ENCODE peak calls at places on chromosomes 12 and 14, in nine cellular contexts. G is iPS DF 6.9; Y is naive thymus-derived CD4-positive, alpha-beta T cell; N is CD4-positive, alpha-beta memory T cell; B is osteoblast; D is right atrium auricular region; A is Karpas-422; F is spleen; V is tibial nerve. W is an unnamed sample.

GRCh38 chr12:65648461-65648860 is 175.8 kb upstream of the HMGA2 start:
- DNase-seq in F (no peak), D (no peak), Y (no peak), B (no peak), N (no peak), G (no peak), V (no peak), A (no peak), W (no peak)

GRCh38 chr14:80942158-80942738 is 710 bp upstream of the CEP128 start:
- DNase-seq in Y (no peak), A (peak; percentile 74), F (no peak), D (no peak), G (no peak), B (no peak), N (peak; percentile 31), V (no peak), W (no peak)

GRCh38 chr14:96624661-96625435 is 122.7 kb downstream of the PAPOLA start:
- DNase-seq in V (no peak), A (no peak), D (no peak), F (peak; percentile 64), G (no peak), B (no peak), Y (no peak), N (no peak), W (no peak)

GRCh38 chr12:119446459-119446858 is 111.9 kb downstream of the CCDC60 start:
- DNase-seq in Y (no peak), B (peak; percentile 31), N (no peak), G (no peak), F (no peak), V (no peak), D (no peak), A (peak; percentile 4), W (no peak)

GRCh38 chr14:56196274-56196673 is 78.1 kb downstream of the PELI2 start:
- DNase-seq in B (no peak), N (no peak), D (no peak), G (no peak), Y (no peak), V (no peak), F (no peak), A (no peak), W (no peak)

GRCh38 chr12:2290091-2290490 is 237.3 kb downstream of the CACNA1C start:
- DNase-seq in N (no peak), A (no peak), Y (no peak), D (no peak), G (no peak), B (no peak), V (no peak), F (no peak), W (no peak)

GRCh38 chr12:100364334-100364733 is 7.5 kb downstream of the SLC17A8 start:
- DNase-seq in F (no peak), G (no peak), A (no peak), N (no peak), D (no peak), V (no peak), B (no peak), Y (no peak), W (no peak)

GRCh38 chr14:77000340-77001235 is 27.9 kb downstream of the IRF2BPL start:
- DNase-seq in B (no peak), D (no peak), Y (no peak), G (no peak), F (no peak), N (no peak), V (no peak), A (peak; percentile 64), W (no peak)

GRCh38 chr12:91331371-91331770 is 148.8 kb upstream of the DCN start:
- DNase-seq in D (no peak), F (no peak), V (no peak), N (no peak), B (no peak), A (peak; percentile 46), G (no peak), Y (no peak), W (no peak)

GRCh38 chr12:91332305-91332704 is 149.7 kb upstream of the DCN start:
- DNase-seq in G (no peak), F (no peak), A (peak; percentile 77), V (no peak), D (no peak), Y (no peak), B (no peak), N (no peak), W (no peak)

GRCh38 chr12:91326043-91327027 is 143.7 kb upstream of the DCN start:
- DNase-seq in G (peak; percentile 37), A (peak; percentile 94), Y (peak; percentile 32), V (peak; percentile 32), F (no peak), B (no peak), N (peak; percentile 27), D (peak; percentile 62), W (no peak)

GRCh38 chr12:91327136-91327535 is 144.5 kb upstream of the DCN start:
- DNase-seq in G (no peak), A (no peak), V (no peak), N (no peak), F (no peak), B (no peak), D (no peak), Y (no peak), W (no peak)

DNA sequence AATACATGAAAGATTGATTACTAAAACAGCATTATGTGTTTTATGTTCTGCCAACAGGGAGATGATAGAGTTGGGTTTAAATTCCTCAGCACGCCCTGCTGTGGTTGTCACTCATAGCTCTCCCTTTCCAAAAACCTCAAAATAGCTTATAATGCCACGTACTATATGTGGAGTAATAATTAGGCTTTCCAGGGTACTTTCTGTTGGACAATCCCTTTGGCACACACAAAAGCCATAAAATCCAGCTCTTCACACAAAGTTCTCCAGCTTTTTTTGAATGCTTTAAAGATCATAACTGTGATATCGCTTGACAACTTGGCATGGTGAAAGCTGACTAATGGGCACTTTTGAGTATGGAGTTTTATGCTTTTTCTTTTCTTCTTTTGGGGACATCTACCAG is 145.3 kb upstream of the DCN start:
- DNase-seq in Y (no peak), V (no peak), D (no peak), A (no peak), N (no peak), B (no peak), G (no peak), F (no peak), W (no peak)
- H3K4me1 ChIP-seq in Y (no peaks in the 10 kb centered on the region), V (peaks cover 14% of the 10 kb centered on the region), D (no peaks in the 10 kb centered on the region), A (peaks cover 56% of the 10 kb centered on the region), N (no peaks in the 10 kb centered on the region), B (peaks cover 24% of the 10 kb centered on the region), G (no peaks in the 10 kb centered on the region), F (no peaks in the 10 kb centered on the region), W (no peaks in the 10 kb centered on the region)

GRCh38 chr12:3534511-3534910 is 43.5 kb downstream of the PRMT8 start:
- DNase-seq in Y (no peak), V (no peak), B (no peak), F (no peak), G (no peak), D (no peak), A (no peak), N (no peak), W (no peak)

GRCh38 chr12:3532931-3533702 is 42.1 kb downstream of the PRMT8 start:
- DNase-seq in D (no peak), F (no peak), V (no peak), A (no peak), N (no peak), B (no peak), Y (no peak), G (no peak), W (no peak)

GRCh38 chr12:3531496-3531895 is 40.5 kb downstream of the PRMT8 start:
- DNase-seq in F (no peak), N (no peak), D (no peak), Y (no peak), V (no peak), B (no peak), A (no peak), G (no peak), W (no peak)

GRCh38 chr12:3535431-3535841 is 44.4 kb downstream of the PRMT8 start:
- DNase-seq in V (no peak), B (no peak), N (no peak), A (no peak), G (no peak), Y (no peak), F (no peak), D (no peak), W (no peak)

DNA sequence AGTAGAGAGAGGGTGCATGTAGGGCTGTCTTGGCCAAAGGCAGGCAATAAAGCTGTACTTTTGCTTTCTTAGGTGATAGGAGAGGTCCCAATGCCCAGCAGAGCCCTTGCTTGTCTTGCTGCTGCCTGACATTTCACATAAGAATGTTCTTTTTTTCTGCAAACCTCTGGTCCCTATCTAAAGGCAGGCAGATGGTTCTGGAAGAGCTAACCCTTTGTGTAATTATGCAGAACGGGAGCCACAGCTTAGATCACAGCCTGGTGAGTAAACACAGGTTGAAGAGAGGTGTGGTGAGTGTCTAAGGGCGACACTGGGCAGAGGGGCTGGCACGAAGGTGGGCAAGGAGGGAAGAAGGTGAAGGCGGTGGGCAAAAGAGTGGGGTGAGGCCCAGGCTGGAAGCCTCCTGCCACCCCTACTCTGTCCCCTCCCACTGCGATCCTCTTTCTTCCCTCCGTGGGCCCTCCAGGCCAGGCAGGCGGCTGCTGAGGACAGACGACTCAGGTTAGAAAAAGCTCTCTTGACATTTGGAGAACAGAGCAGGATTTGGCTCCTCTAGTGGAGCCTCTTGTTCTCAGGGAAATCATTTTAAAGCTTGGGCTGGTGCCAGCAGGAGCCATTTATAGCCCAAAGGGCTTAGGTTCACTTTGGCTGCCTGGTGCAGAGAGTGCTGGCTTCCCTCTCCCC is 42.8 kb downstream of the PRMT8 start:
- DNase-seq in Y (no peak), V (no peak), A (no peak), D (no peak), B (no peak), F (no peak), N (no peak), G (no peak), W (no peak)
- H3K27ac ChIP-seq in Y (no peak overlapping the region), V (no peak overlapping the region), A (no peak overlapping the region), D (peak overlapping the region; percentile 84), B (no peak overlapping the region), F (no peak overlapping the region), N (no peak overlapping the region), G (no peak overlapping the region), W (no peak overlapping the region)

GRCh38 chr12:121793836-121794531 is 496 bp upstream of the RHOF start:
- DNase-seq in Y (peak; percentile 95), B (peak; percentile 99), F (peak; percentile 100), A (peak; percentile 96), D (peak; percentile 92), V (peak; percentile 77), N (peak; percentile 95), G (no peak), W (peak; percentile 96)

GRCh38 chr12:121794532-121795028 is 1.1 kb upstream of the RHOF start:
- DNase-seq in D (no peak), A (no peak), N (no peak), G (no peak), F (peak; percentile 89), B (peak; percentile 93), V (no peak), Y (no peak), W (no peak)

GRCh38 chr12:121796855-121797751 is 3.6 kb upstream of the RHOF start:
- DNase-seq in V (peak; percentile 94), D (peak; percentile 97), A (no peak), Y (no peak), B (peak; percentile 99), N (no peak), G (no peak), F (peak; percentile 94), W (peak; percentile 99)

GRCh38 chr12:121793501-121793835 is at the start of gene RHOF:
- DNase-seq in G (no peak), V (no peak), F (peak; percentile 95), N (no peak), B (peak; percentile 71), D (no peak), Y (no peak), A (peak; percentile 75), W (no peak)

GRCh38 chr12:121795029-121795977 is 1.8 kb upstream of the RHOF start:
- DNase-seq in Y (peak; percentile 80), N (peak; percentile 79), D (peak; percentile 95), A (peak; percentile 90), G (no peak), V (peak; percentile 85), F (peak; percentile 96), B (peak; percentile 98), W (no peak)
- H3K4me1 ChIP-seq in Y (peaks cover 40% of the 10 kb centered on the region), N (peaks cover 58% of the 10 kb centered on the region), D (peaks cover 76% of the 10 kb centered on the region), A (peaks cover 45% of the 10 kb centered on the region), G (peaks cover 11% of the 10 kb centered on the region), V (peaks cover 77% of the 10 kb centered on the region), F (peaks cover 93% of the 10 kb centered on the region), B (peaks cover 44% of the 10 kb centered on the region), W (peaks cover 42% of the 10 kb centered on the region)

GRCh38 chr12:54572881-54573280 is 15.6 kb downstream of the PPP1R1A start:
- DNase-seq in B (no peak), A (no peak), D (no peak), F (no peak), N (no peak), V (no peak), G (no peak), Y (no peak), W (no peak)

GRCh38 chr12:54569072-54569471 is 19.4 kb downstream of the PPP1R1A start:
- DNase-seq in B (no peak), V (no peak), G (no peak), F (no peak), A (no peak), D (no peak), Y (no peak), N (no peak), W (no peak)

GRCh38 chr12:54569995-54570531 is 18.4 kb downstream of the PPP1R1A start:
- DNase-seq in F (no peak), A (no peak), D (no peak), G (no peak), N (no peak), V (no peak), Y (no peak), B (no peak), W (no peak)

GRCh38 chr12:54571857-54572195 is 16.6 kb downstream of the PPP1R1A start:
- DNase-seq in B (no peak), D (no peak), V (no peak), Y (no peak), G (no peak), N (no peak), A (no peak), F (no peak), W (no peak)

DNA sequence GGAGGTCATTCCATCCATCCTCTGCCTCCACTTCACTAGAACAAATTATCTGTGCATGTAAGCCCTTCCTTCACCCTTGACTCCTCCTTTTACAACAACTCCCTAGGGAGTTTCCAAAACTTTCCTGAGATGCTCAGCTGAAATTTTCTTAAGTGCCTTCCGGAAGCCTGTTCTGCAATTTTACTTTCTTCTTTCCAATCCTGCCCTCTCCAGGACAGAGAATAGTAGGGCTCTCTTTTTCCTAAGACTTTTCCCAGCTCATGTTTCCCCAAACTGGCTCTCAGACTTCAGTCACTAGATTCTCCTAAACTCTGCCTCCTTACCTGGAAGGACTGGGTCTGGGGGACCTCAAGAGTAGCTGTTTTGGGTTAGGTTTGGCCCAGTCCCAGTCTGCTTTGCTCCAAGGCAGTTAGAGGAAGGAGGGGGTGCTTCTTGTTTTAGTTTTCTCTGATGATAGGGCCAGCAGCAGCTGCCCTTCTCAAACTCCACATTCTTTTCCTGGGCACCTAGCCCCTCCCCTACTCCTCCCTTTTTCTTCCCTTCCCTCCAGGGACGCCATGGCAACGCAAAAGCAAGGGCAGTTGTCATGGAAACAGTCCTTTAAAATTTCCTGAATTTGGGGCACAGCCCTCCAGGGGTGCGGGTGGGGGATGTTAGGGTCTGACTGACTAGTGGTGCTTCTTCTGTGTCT is 17.1 kb downstream of the PPP1R1A start:
- DNase-seq in F (no peak), B (no peak), Y (no peak), A (no peak), G (no peak), D (no peak), V (no peak), N (no peak), W (no peak)
- H3K27ac ChIP-seq in F (no peak overlapping the region), B (no peak overlapping the region), Y (no peak overlapping the region), A (no peak overlapping the region), G (no peak overlapping the region), D (no peak overlapping the region), V (no peak overlapping the region), N (no peak overlapping the region), W (no peak overlapping the region)

W was measured in ascending aorta.